ENCODE peak calls at places on chromosomes 3 and 15, in five cellular contexts. G is endodermal cell, R is mesendoderm, A is fibroblast of lung, C is kidney. F is an unnamed sample. For H3K4me1, the result is how much of the 10 kb centered on the place peaks cover.

GRCh38 chr15:29668120-29668602 is 154.1 kb downstream of the TJP1 start:
- DNase-seq in G (peak), R (peak), A (peak), C (no peak), F (peak)

GRCh38 chr15:96326551-96327154 is 3.8 kb upstream of the NR2F2 start:
- DNase-seq in G (peak), R (peak), A (peak), C (peak), F (no peak)

GRCh38 chr15:74318376-74319137 is 48.9 kb downstream of the CYP11A1 start:
- DNase-seq in G (no peak), R (peak), A (no peak), C (no peak), F (no peak)

GRCh38 chr3:94875149-94875548 is 812.3 kb downstream of the NSUN3 start:
- DNase-seq in G (peak), R (no peak), A (no peak), C (no peak), F (no peak)

GRCh38 chr3:32733631-32734229 is 48.7 kb downstream of the CNOT10 start:
- DNase-seq in G (no peak), R (peak), A (peak), C (no peak), F (peak)

GRCh38 chr15:69522361-69522760 is 69.7 kb downstream of the RPLP1 start:
- DNase-seq in G (no peak), R (no peak), A (no peak), C (no peak), F (no peak)

GRCh38 chr15:39411102-39411989 is 169.5 kb upstream of the THBS1 start:
- DNase-seq in G (no peak), R (no peak), A (no peak), C (no peak), F (peak)

GRCh38 chr3:163043074-163043473 is 1546.5 kb downstream of the OTOL1 start:
- DNase-seq in G (no peak), R (peak), A (peak), C (no peak), F (no peak)

GRCh38 chr15:76904461-76905012 is 603 bp downstream of the SCAPER start:
- DNase-seq in G (peak), R (peak), A (no peak), C (no peak), F (peak)

GRCh38 chr3:20039082-20039764 is 1.0 kb upstream of the KAT2B start:
- DNase-seq in G (no peak), R (no peak), A (no peak), C (no peak), F (peak)

GRCh38 chr3:71684752-71685151 is 40.5 kb downstream of the EIF4E3 start:
- DNase-seq in G (no peak), R (peak), A (peak), C (peak), F (peak)

GRCh38 chr3:157460253-157460652 is 23.6 kb downstream of the PTX3 start:
- DNase-seq in G (no peak), R (no peak), A (peak), C (no peak), F (no peak)

GRCh38 chr3:38003371-38003816 is 12.8 kb downstream of the VILL start:
- DNase-seq in G (peak), R (peak), A (peak), C (peak), F (peak)

GRCh38 chr15:87263296-87263695 is 993.2 kb downstream of the NTRK3 start:
- DNase-seq in G (no peak), R (no peak), A (no peak), C (no peak), F (no peak)

GRCh38 chr3:107414325-107414964 is 37.2 kb downstream of the CCDC54 start:
- DNase-seq in G (no peak), R (no peak), A (no peak), C (no peak), F (peak)

GRCh38 chr3:98778852-98779379 is 15.8 kb downstream of the ST3GAL6 start:
- DNase-seq in G (no peak), R (no peak), A (peak), C (no peak), F (peak)

GRCh38 chr3:101454629-101455028 is 58.4 kb downstream of the SENP7 start:
- DNase-seq in G (no peak), R (no peak), A (no peak), C (no peak), F (no peak)

DNA sequence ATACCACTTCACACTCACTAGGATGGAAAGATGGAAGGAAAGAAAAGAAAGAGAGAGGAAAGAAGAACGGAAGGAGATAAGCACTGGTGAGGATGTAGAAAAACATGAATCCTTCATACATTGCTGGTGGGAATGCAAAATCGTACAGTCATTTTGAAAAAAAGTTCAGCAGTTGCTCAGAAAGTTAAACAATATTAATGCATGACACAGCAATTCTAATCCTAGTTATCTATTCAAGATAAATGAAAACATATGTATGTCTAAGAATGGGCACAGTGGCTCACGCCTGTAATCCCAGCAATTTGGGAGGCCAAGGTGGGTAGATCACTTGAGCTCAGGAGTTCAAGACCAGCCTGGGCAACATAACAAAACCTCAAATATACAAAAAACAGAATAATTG is 59.0 kb downstream of the SENP7 start:
- DNase-seq in G (no peak), R (no peak), A (no peak), C (no peak), F (no peak)
- H3K9ac ChIP-seq in G (no peak), R (no peak), A (no peak), C (no peak), F (no peak)

GRCh38 chr3:142104763-142105162 is 44.6 kb downstream of the TFDP2 start:
- DNase-seq in G (no peak), R (no peak), A (no peak), C (no peak), F (no peak)
- H3K4me1 ChIP-seq in G (under half), R (under half), A (under half), C (under half), F (under half)

DNA sequence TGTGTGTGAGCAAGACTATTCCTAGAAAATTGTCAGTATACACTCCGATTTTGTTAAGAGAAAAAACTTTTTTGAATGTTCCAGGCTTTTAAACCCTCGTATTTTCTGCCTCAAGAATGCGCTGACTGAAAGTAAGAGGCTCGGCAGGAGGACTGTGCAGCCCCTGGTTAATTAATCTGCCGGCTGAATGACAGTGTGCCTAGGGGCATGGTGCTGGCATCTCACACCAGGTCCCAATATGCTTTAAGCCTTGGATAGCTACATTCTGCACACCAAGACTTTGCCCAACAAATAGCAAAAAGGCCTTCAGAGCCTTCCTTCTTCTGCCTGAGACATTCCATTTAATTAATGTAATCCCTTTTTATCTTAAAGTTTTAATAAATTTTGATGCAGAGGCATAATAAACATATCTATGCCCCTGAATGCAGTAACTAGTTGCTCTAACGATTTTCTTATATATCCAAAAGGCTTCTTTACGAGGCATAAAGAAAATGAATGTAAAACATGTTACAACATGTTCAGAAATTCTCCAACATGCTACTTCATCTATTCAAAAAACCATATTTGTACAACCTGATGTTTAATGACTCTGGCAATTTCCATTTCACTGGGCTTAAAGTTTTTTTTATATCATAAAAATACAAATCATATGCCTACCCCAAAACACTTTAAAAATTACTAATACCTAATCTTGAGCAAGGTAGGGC is 37.9 kb downstream of the DPH6 start:
- DNase-seq in G (no peak), R (no peak), A (no peak), C (no peak), F (no peak)
- H3K9ac ChIP-seq in G (no peak), R (no peak), A (no peak), C (no peak), F (no peak)

DNA sequence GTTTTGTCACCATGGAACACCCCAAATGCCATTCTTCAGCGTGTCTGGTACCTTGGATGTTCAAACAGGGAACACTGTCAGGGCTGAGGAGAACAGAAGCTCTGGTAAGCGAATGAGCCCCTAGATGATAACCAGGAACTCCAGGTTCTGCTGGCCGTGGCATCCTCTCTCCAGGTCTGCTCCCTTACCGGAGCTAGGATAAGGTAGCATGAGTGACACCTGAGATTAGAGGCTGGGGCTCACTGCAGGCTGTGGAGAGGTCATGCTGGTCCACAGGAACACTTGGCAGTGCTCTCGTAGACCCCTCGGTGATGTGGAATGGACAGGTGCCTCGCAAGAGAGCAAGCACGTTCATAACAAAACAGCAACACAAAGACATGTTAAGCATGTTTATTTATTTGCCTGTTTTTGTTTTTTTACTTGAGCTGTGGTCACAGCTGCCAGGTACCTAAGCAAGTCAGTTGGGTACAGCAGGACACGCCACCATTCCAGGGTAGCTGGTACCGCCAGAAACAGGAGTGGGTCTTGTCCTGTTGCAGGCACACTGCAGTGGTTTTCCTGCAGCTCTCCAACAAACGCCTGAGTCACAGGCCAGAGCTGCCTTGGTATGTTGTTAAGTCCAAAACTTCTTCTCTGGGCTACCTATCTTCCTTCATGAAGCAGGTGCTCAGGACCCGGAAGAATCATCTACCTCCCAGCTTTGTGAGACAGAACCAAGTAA is 4.6 kb downstream of the RBM15B start:
- DNase-seq in G (no peak), R (no peak), A (no peak), C (no peak), F (peak)
- H3K4me1 ChIP-seq in G (under half), R (under half), A (under half), C (under half), F (under half)

GRCh38 chr15:85463976-85464375 is 83.6 kb downstream of the AKAP13 start:
- DNase-seq in G (no peak), R (no peak), A (no peak), C (no peak), F (no peak)

GRCh38 chr15:85458764-85459163 is 78.4 kb downstream of the AKAP13 start:
- DNase-seq in G (no peak), R (no peak), A (no peak), C (no peak), F (no peak)

GRCh38 chr15:85464471-85464870 is 84.1 kb downstream of the AKAP13 start:
- DNase-seq in G (no peak), R (no peak), A (no peak), C (no peak), F (no peak)

GRCh38 chr15:85462029-85462428 is 81.6 kb downstream of the AKAP13 start:
- DNase-seq in G (no peak), R (no peak), A (no peak), C (no peak), F (no peak)

GRCh38 chr15:85463273-85463937 is 83.0 kb downstream of the AKAP13 start:
- DNase-seq in G (no peak), R (no peak), A (no peak), C (no peak), F (no peak)
- H3K9ac ChIP-seq in G (no peak), R (no peak), A (no peak), C (no peak), F (no peak)

DNA sequence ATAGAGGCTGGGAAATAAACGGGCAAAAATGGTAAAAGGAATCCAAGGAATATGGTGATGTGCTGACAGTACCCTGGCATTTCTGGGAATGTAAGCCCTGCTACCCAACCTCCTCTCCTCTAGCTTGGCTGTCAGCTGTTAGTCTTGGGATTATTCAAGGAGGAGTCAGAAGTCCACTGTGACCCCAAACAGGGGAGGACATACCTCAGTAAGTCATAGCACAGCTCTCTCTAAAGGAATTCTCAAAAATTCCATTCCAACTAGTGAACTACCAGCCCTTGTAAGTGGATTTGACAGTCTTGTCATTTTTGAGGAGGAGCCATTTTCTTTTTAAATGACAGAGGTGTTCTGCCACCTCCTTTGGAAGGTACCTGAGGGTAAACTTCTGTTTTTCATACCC is 207.5 kb downstream of the PDCD6IP start:
- DNase-seq in G (no peak), R (peak), A (peak), C (no peak), F (no peak)
- H3K4me1 ChIP-seq in G (under half), R (under half), A (under half), C (under half), F (half or more)

GRCh38 chr3:159765860-159766294 is 222.8 kb upstream of the IL12A start:
- DNase-seq in G (no peak), R (peak), A (no peak), C (no peak), F (no peak)

GRCh38 chr3:159765025-159765859 is 223.4 kb upstream of the IL12A start:
- DNase-seq in G (peak), R (peak), A (peak), C (peak), F (no peak)

GRCh38 chr3:159762981-159763465 is 225.6 kb upstream of the IL12A start:
- DNase-seq in G (peak), R (peak), A (peak), C (peak), F (no peak)

GRCh38 chr3:159763466-159764210 is 225.0 kb upstream of the IL12A start:
- DNase-seq in G (peak), R (peak), A (peak), C (peak), F (no peak)

GRCh38 chr3:159764211-159765024 is 224.2 kb upstream of the IL12A start:
- DNase-seq in G (no peak), R (peak), A (peak), C (peak), F (no peak)
- H3K9ac ChIP-seq in G (peak), R (peak), A (peak), C (peak), F (no peak)

GRCh38 chr3:55894605-55895004 is 407.5 kb upstream of the WNT5A start:
- DNase-seq in G (no peak), R (no peak), A (no peak), C (no peak), F (no peak)
- H3K4me1 ChIP-seq in G (under half), R (under half), A (under half), C (under half), F (under half)

GRCh38 chr3:120433662-120434331 is 17.0 kb downstream of the FSTL1 start:
- DNase-seq in G (peak), R (no peak), A (no peak), C (no peak), F (no peak)
- H3K9ac ChIP-seq in G (no peak), R (no peak), A (no peak), C (no peak), F (no peak)

DNA sequence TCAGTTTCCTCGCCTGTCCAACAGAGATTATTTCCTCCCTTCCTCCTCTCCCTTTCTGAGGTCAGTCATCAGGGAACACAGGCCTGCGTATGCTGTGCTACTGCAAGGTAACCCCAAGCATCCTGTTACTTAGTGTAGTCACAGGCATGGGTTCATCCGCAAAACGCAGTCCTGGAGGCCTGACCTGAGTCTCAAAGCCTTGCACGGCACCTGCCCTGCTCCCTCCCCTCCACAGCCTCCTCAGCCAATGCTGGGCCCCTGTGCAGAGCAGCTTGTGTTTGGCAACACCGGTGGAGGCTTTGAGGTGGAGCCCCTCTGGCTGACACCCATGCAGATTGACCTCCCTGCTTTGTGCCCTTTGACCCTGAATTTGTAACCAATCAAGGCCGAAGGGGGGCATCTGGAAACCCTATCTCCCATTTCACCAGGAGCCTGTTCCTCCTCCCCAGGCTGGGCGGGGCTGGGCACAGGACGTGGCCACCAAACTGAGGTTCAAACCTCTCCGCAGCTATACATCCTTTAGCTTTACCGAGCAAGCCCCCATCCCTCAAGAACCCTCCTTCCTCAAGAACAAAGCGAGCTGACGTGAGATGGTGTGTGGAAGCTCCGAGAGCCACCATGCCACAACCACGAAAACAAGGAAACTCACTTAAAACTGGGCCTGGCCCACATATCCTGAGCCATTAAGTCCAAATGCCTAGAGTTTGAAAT is 21.5 kb downstream of the TKT start:
- DNase-seq in G (no peak), R (no peak), A (no peak), C (no peak), F (no peak)
- H3K4me1 ChIP-seq in G (under half), R (under half), A (under half), C (under half), F (under half)

F was measured in Karpas-422.